ENCODE peak calls at places on chromosomes 5 and 9, in five cellular contexts. J is PC-9, R is GM23338, C is neural progenitor cell, U is endothelial cell of umbilical vein. Q is an unnamed sample. For H3K4me1, the result is how much of the 10 kb centered on the place peaks cover.

GRCh38 chr5:86244153-86244552 is 373.6 kb upstream of the COX7C start:
- DNase-seq in R (no peak), J (no peak), U (no peak), C (no peak), Q (no peak)

GRCh38 chr5:68534131-68534940 is 318.8 kb downstream of the PIK3R1 start:
- DNase-seq in R (no peak), C (peak), J (no peak), U (no peak), Q (peak)

GRCh38 chr5:5951953-5952352 is 426.4 kb downstream of the MED10 start:
- DNase-seq in J (no peak), C (no peak), U (no peak), R (no peak), Q (no peak)

GRCh38 chr9:6788175-6789016 is 30.6 kb downstream of the KDM4C start:
- DNase-seq in C (peak), U (peak), R (no peak), J (no peak), Q (peak)

GRCh38 chr9:121954477-121955175 is 138.5 kb downstream of the TTLL11 start:
- DNase-seq in U (no peak), J (no peak), C (no peak), R (no peak), Q (no peak)

GRCh38 chr5:100900142-100900795 is 2.8 kb downstream of the ST8SIA4 start:
- DNase-seq in U (peak), J (peak), C (peak), R (peak), Q (peak)

GRCh38 chr9:133131506-133131905 is 10.5 kb upstream of the RALGDS start:
- DNase-seq in C (no peak), U (no peak), R (no peak), J (no peak), Q (peak)

GRCh38 chr9:135980926-135981630 is 19.9 kb upstream of the UBAC1 start:
- DNase-seq in J (no peak), U (no peak), C (no peak), R (no peak), Q (no peak)

GRCh38 chr5:2534251-2534650 is 217.2 kb downstream of the IRX2 start:
- DNase-seq in J (no peak), C (no peak), R (no peak), U (no peak), Q (no peak)

GRCh38 chr5:57432876-57433275 is 49.7 kb downstream of the ACTBL2 start:
- DNase-seq in J (no peak), U (peak), C (no peak), R (peak), Q (no peak)

GRCh38 chr5:37665272-37665671 is 174.6 kb downstream of the GDNF start:
- DNase-seq in C (no peak), J (no peak), U (peak), R (no peak), Q (no peak)

GRCh38 chr9:8489845-8490244 is 690.3 kb upstream of the DMAC1 start:
- DNase-seq in C (no peak), R (no peak), U (no peak), J (no peak), Q (no peak)

GRCh38 chr5:131209506-131210191 is 38.9 kb downstream of the LYRM7 start:
- DNase-seq in J (no peak), U (no peak), R (peak), C (peak), Q (no peak)

GRCh38 chr5:159017787-159018186 is 81.9 kb downstream of the EBF1 start:
- DNase-seq in J (no peak), U (peak), R (peak), C (no peak), Q (peak)

GRCh38 chr9:34546834-34547827 is 24.3 kb upstream of the ENHO start:
- DNase-seq in C (peak), R (peak), J (peak), U (peak), Q (peak)

GRCh38 chr9:89444212-89444611 is 53.7 kb downstream of the SEMA4D start:
- DNase-seq in R (no peak), C (no peak), U (no peak), J (no peak), Q (no peak)

GRCh38 chr9:76912631-76913275 is 6.8 kb upstream of the PRUNE2 start:
- DNase-seq in U (no peak), J (no peak), C (no peak), R (no peak), Q (peak)

GRCh38 chr5:28499764-28500290 is 1461.4 kb upstream of the CDH9 start:
- DNase-seq in R (no peak), J (no peak), C (no peak), U (no peak), Q (no peak)

GRCh38 chr5:6626494-6626893 is 6.3 kb downstream of the NSUN2 start:
- DNase-seq in J (no peak), R (no peak), U (no peak), C (no peak), Q (no peak)

GRCh38 chr5:38008198-38008597 is 168.4 kb upstream of the GDNF start:
- DNase-seq in J (no peak), C (no peak), R (no peak), U (no peak), Q (no peak)

GRCh38 chr5:64273276-64273675 is 107.6 kb downstream of the RNF180 start:
- DNase-seq in J (no peak), U (no peak), R (no peak), C (no peak), Q (no peak)

GRCh38 chr5:45686620-45687019 is 9.6 kb downstream of the HCN1 start:
- DNase-seq in C (no peak), R (no peak), U (no peak), J (no peak), Q (no peak)

GRCh38 chr5:179219661-179220620 is 125.3 kb downstream of the ADAMTS2 start:
- DNase-seq in R (no peak), J (no peak), C (no peak), U (no peak), Q (no peak)

GRCh38 chr5:131303537-131303936 is 39.7 kb downstream of the CDC42SE2 start:
- DNase-seq in R (no peak), J (no peak), U (no peak), C (no peak), Q (peak)

GRCh38 chr9:38334234-38334633 is 58.3 kb upstream of the ALDH1B1 start:
- DNase-seq in J (no peak), U (no peak), C (peak), R (peak), Q (no peak)

GRCh38 chr5:168530751-168531150 is 1.6 kb downstream of the FBLL1 start:
- DNase-seq in R (no peak), J (no peak), C (no peak), U (no peak), Q (peak)

GRCh38 chr5:23996525-23996924 is 489.1 kb downstream of the PRDM9 start:
- DNase-seq in C (no peak), J (no peak), R (no peak), U (no peak), Q (no peak)

GRCh38 chr5:92554447-92555085 is 1026.5 kb downstream of the NR2F1-AS1 start:
- DNase-seq in R (no peak), J (no peak), C (peak), U (no peak), Q (no peak)

GRCh38 chr5:134206627-134207160 is 19.2 kb downstream of the PPP2CA start:
- DNase-seq in J (no peak), C (no peak), R (no peak), U (no peak), Q (no peak)

GRCh38 chr9:27436234-27436633 is 87.9 kb upstream of the IFNK start:
- DNase-seq in U (no peak), C (no peak), R (no peak), J (no peak), Q (no peak)

GRCh38 chr9:87500491-87500890 is 2.8 kb downstream of the DAPK1 start:
- DNase-seq in J (no peak), R (no peak), U (peak), C (no peak), Q (peak)

GRCh38 chr5:4541334-4541733 is 598.8 kb upstream of the ADAMTS16 start:
- DNase-seq in J (no peak), U (no peak), C (no peak), R (no peak), Q (no peak)

GRCh38 chr5:4547547-4547946 is 592.6 kb upstream of the ADAMTS16 start:
- DNase-seq in J (no peak), C (no peak), U (no peak), R (no peak), Q (no peak)

GRCh38 chr5:4542145-4542778 is 597.9 kb upstream of the ADAMTS16 start:
- DNase-seq in U (no peak), R (no peak), J (no peak), C (no peak), Q (no peak)

GRCh38 chr5:4540375-4541173 is 599.6 kb upstream of the ADAMTS16 start:
- DNase-seq in J (no peak), U (no peak), R (no peak), C (no peak), Q (no peak)

GRCh38 chr5:4544049-4544675 is 596.0 kb upstream of the ADAMTS16 start:
- DNase-seq in C (peak), R (peak), J (no peak), U (no peak), Q (no peak)
- H3K4me1 ChIP-seq in C (under half), R (under half), J (under half), U (under half), Q (under half)

DNA sequence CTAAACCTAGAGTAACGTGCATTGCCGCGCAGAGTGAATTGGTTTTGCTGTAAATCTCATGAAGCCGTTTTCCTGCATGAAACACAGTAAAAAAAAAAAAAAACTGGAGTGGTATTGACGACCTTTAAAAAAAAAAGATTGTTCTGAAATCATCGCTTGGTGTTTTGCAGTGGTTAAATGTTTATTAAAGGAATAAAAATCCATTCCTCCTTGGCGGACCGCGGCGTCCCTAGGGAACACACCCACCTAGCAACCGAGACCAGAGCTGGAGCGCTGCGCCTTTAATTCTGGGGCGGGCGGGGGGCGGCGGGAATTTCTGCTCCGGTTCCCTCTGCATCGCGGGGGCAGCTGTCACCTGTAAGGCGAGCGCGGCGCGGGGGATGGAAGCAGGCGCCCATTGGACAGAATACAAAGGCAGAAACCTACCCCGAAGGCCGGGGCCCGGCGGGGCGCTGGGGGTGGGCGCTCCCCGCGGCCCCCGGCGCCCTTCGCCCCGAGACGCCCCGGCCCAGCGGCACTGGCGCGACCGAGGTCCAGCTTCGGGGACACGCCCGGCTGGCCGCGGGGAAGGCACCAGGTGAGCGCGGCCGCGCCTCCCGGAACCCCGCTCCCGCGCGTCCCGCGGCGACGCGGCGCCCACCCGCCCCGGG is at the start of gene SOWAHA:
- DNase-seq in J (peak), C (peak), R (peak), U (no peak), Q (no peak)
- TF ChIP-seq EZH2 in J (no peak), C (peak), R (peak), U (no peak), Q (peak)

DNA sequence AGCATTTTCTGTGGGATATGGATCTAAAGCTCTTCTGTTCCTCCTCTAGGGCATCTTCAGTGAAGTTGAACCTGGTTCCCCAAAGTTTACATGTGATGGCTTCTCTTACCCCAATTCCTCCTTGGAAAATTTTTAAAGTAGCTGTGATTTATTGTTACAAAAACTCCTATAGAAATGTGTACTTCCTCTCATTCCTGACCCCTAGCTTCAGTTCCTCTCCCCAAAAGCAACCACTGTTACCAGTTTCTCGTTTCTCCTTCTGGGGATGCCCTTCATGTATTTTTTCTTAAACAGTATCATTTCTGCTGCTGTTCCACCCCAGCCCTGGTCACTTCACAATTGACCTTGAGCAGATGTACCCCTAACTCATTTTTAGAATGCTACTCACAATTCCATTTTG is 18.4 kb upstream of the GLRX start:
- DNase-seq in J (no peak), C (no peak), U (no peak), R (no peak), Q (no peak)
- H3K27ac ChIP-seq in J (peak), C (no peak), U (no peak), R (no peak), Q (peak)

GRCh38 chr5:95924720-95925119 is 36.9 kb downstream of the ELL2 start:
- DNase-seq in C (no peak), J (no peak), U (no peak), R (no peak), Q (no peak)
- H3K4me1 ChIP-seq in C (under half), J (under half), U (under half), R (under half), Q (half or more)

DNA sequence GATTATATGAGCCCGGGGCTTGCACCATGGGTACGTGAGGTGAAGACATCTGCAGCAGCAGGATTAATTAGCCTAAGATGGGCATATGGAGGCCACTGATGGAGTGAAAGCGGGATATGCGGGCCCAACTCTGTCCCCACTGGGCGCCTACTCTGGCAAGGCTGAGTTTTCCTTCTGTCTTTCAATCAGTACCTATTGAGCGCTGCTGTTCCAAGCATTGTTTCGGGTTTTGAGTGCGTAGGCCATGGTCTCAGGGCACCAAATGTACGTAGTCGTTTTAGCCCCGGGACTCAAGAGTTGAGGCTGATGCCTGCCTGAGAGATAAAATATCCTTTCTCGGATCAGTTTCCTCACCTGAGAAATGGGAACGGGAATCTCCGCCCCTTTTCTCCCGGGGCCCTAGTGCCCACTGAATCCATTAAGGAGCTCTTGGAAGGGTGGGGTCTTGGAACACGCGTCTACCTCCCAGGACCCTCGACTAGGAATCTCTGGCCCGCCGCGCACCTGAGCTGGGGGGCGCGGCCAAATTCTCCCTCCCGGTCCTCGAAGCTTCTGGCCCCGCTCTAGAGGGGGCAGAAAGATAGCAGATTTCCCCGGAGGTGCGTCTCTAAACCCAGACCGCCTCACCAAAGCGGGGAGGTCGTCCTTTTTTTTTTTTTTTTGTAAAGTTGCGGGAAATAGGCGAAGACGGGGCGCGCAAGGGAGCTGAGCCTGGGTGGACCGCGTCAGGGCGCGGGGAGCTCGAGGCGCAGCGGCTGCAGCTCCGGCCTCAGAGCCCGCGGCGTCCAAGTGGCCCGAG is 544 bp upstream of the CXXC5 start:
- DNase-seq in U (no peak), J (no peak), C (peak), R (peak), Q (no peak)
- TF ChIP-seq EZH2 in U (no peak), J (no peak), C (no peak), R (peak), Q (no peak)

DNA sequence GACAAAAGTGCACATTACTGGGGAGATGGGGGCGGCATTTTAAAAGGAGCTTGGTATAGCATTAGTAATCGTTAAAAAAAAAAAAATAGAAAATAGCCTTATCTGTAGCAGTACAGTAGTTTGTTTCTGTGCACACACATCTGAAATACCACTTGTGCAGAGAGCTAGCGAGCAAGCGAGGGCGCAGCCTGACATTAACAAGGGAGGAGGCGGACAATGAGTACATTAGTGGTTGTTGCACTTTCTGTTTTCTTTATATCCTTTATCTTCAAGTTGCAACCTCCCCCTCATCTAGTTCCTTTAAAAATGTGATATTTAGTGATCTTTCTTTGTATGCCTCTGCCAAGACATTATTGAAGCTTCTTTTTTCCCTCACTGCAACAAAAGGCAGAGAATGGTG is 880 bp upstream of the PTPDC1 start:
- DNase-seq in J (no peak), U (no peak), R (no peak), C (no peak), Q (no peak)
- H3K27ac ChIP-seq in J (no peak), U (no peak), R (no peak), C (no peak), Q (no peak)

GRCh38 chr9:114805670-114806551 is at the start of gene TNFSF15:
- DNase-seq in R (peak), C (peak), J (peak), U (peak), Q (no peak)
- H3K4me1 ChIP-seq in R (under half), C (under half), J (half or more), U (under half), Q (under half)

GRCh38 chr9:32783168-32783891 is at the start of gene TMEM215:
- DNase-seq in C (peak), R (peak), J (peak), U (no peak), Q (no peak)
- TF ChIP-seq EZH2 in C (peak), R (no peak), J (no peak), U (peak), Q (no peak)

GRCh38 chr9:134413112-134413715 is 87.0 kb downstream of the RXRA start:
- DNase-seq in J (no peak), C (no peak), R (no peak), U (no peak), Q (no peak)

GRCh38 chr9:134413890-134414731 is 87.9 kb downstream of the RXRA start:
- DNase-seq in C (no peak), J (peak), R (no peak), U (peak), Q (peak)

GRCh38 chr9:134416385-134417022 is 90.2 kb downstream of the RXRA start:
- DNase-seq in C (no peak), R (no peak), J (no peak), U (no peak), Q (no peak)

GRCh38 chr9:134412298-134412711 is 86.0 kb downstream of the RXRA start:
- DNase-seq in U (no peak), R (no peak), C (no peak), J (peak), Q (no peak)

GRCh38 chr9:134415026-134415425 is 88.8 kb downstream of the RXRA start:
- DNase-seq in R (no peak), J (no peak), U (no peak), C (no peak), Q (no peak)
- H3K27ac ChIP-seq in R (no peak), J (no peak), U (peak), C (no peak), Q (no peak)

Q was measured in GM23248.